ENCODE peak calls at places on chromosomes 11 and 22, in five cellular contexts. X, M, G, Z and Y are unnamed samples.

GRCh38 chr11:125869526-125869925 is 17.9 kb upstream of the HYLS1 start:
- DNase-seq in G (no peak), M (no peak), X (no peak), Z (no peak), Y (no peak)

GRCh38 chr22:48647606-48648515 is 1179.8 kb downstream of the BRD1 start:
- DNase-seq in X (no peak), G (no peak), Z (no peak), M (no peak), Y (no peak)

GRCh38 chr11:43574949-43575915 is 105.3 kb upstream of the HSD17B12 start:
- DNase-seq in Z (peak), X (no peak), M (peak), G (peak), Y (no peak)

GRCh38 chr11:100812517-100812916 is 125.4 kb downstream of the ARHGAP42 start:
- DNase-seq in G (no peak), Z (no peak), M (no peak), X (no peak), Y (no peak)

GRCh38 chr11:93123351-93123898 is 74.4 kb downstream of the SLC36A4 start:
- DNase-seq in M (no peak), X (no peak), Z (peak), G (no peak), Y (no peak)

GRCh38 chr22:46297151-46297819 is 615 bp downstream of the GTSE1 start:
- DNase-seq in Z (peak), M (peak), X (no peak), G (peak), Y (no peak)

GRCh38 chr22:20108757-20109230 is 7.1 kb upstream of the RANBP1 start:
- DNase-seq in G (no peak), M (no peak), X (no peak), Z (no peak), Y (no peak)

GRCh38 chr22:44750481-44750880 is 1.9 kb upstream of the ARHGAP8 start:
- DNase-seq in X (no peak), Z (no peak), M (no peak), G (no peak), Y (no peak)

GRCh38 chr11:35553831-35554230 is 28.4 kb upstream of the PAMR1 start:
- DNase-seq in G (no peak), Z (peak), M (no peak), X (no peak), Y (no peak)

GRCh38 chr11:126736682-126737404 is 263.7 kb downstream of the KIRREL3 start:
- DNase-seq in G (no peak), M (no peak), Z (no peak), X (no peak), Y (no peak)

GRCh38 chr11:127461575-127462344 is 461.2 kb upstream of the KIRREL3 start:
- DNase-seq in M (no peak), G (no peak), X (no peak), Z (no peak), Y (no peak)

GRCh38 chr11:64086263-64086938 is 50.7 kb downstream of the FLRT1 start:
- DNase-seq in G (no peak), X (no peak), Z (peak), M (peak), Y (no peak)

GRCh38 chr11:103587951-103588788 is 448.3 kb upstream of the DDI1 start:
- DNase-seq in Z (no peak), M (no peak), X (no peak), G (no peak), Y (no peak)

GRCh38 chr11:1337647-1338007 is 28.2 kb upstream of the TOLLIP start:
- DNase-seq in G (no peak), M (no peak), X (no peak), Z (no peak), Y (no peak)

GRCh38 chr11:32450372-32450771 is 15.0 kb upstream of the WT1 start:
- DNase-seq in G (no peak), M (no peak), X (no peak), Z (no peak), Y (no peak)

GRCh38 chr11:128525411-128526243 is 61.7 kb downstream of the ETS1 start:
- DNase-seq in X (peak), Z (peak), M (no peak), G (no peak), Y (peak)

GRCh38 chr11:14537134-14537599 is 17.0 kb upstream of the PSMA1 start:
- DNase-seq in G (peak), X (peak), Z (peak), M (no peak), Y (peak)

GRCh38 chr11:117090111-117090706 is 8.0 kb downstream of the SIK3 start:
- DNase-seq in X (no peak), M (no peak), G (no peak), Z (no peak), Y (no peak)

GRCh38 chr22:45627489-45628233 is 44.0 kb upstream of the ATXN10 start:
- DNase-seq in X (no peak), M (no peak), G (no peak), Z (no peak), Y (no peak)

GRCh38 chr11:18280438-18281046 is 14.5 kb downstream of the SAA1 start:
- DNase-seq in X (no peak), Z (no peak), G (no peak), M (no peak), Y (no peak)

GRCh38 chr22:49703990-49704344 is 123.7 kb downstream of the BRD1 start:
- DNase-seq in G (no peak), Z (no peak), X (no peak), M (no peak), Y (no peak)

GRCh38 chr11:6968816-6969215 is 42.6 kb downstream of the ZNF215 start:
- DNase-seq in Z (peak), M (no peak), X (no peak), G (no peak), Y (no peak)

GRCh38 chr11:7514099-7514725 is 413 bp downstream of the PPFIBP2 start:
- DNase-seq in M (no peak), Z (no peak), X (no peak), G (peak), Y (no peak)

GRCh38 chr22:24973867-24974266 is 21.4 kb downstream of the KIAA1671 start:
- DNase-seq in M (no peak), Z (no peak), X (no peak), G (no peak), Y (no peak)

GRCh38 chr11:122556605-122557004 is 98.9 kb upstream of the UBASH3B start:
- DNase-seq in M (no peak), X (no peak), G (peak), Z (no peak), Y (no peak)